ENCODE peak calls at places on chromosomes 7 and 10, in four cellular contexts. V, F, R and K are unnamed samples. For H3K27me3, the result is how much of the 10 kb centered on the place peaks cover.

GRCh38 chr7:46508541-46508940 is 587.5 kb upstream of the IGFBP3 start:
- DNase-seq in F (no peak), V (no peak), R (no peak), K (no peak)

GRCh38 chr7:2312272-2312929 is 1.8 kb downstream of the SNX8 start:
- DNase-seq in F (no peak), R (no peak), V (no peak), K (no peak)

GRCh38 chr10:46282460-46283216 is 4.2 kb upstream of the ANTXRL start:
- DNase-seq in V (peak), F (peak), R (peak), K (peak)

GRCh38 chr7:15219758-15220157 is 317.2 kb upstream of the DGKB start:
- DNase-seq in F (no peak), V (no peak), R (no peak), K (no peak)

GRCh38 chr7:76371396-76371795 is 12.6 kb upstream of the YWHAG start:
- DNase-seq in F (no peak), V (no peak), R (no peak), K (no peak)

GRCh38 chr7:112868609-112869008 is 78.4 kb upstream of the TMEM168 start:
- DNase-seq in V (no peak), F (no peak), R (no peak), K (no peak)

GRCh38 chr10:5211696-5212095 is 15.1 kb downstream of the AKR1C4 start:
- DNase-seq in V (no peak), F (no peak), R (no peak), K (no peak)

GRCh38 chr10:46560381-46560780 is 3.9 kb upstream of the GPRIN2 start:
- DNase-seq in V (no peak), R (no peak), F (peak), K (no peak)

GRCh38 chr10:61166065-61166464 is 222.1 kb upstream of the RHOBTB1 start:
- DNase-seq in F (no peak), R (no peak), V (no peak), K (no peak)

GRCh38 chr10:43235070-43235900 is 31.6 kb downstream of the RASGEF1A start:
- DNase-seq in F (no peak), V (no peak), R (no peak), K (no peak)

GRCh38 chr10:122568551-122568950 is 8.0 kb downstream of the DMBT1 start:
- DNase-seq in F (no peak), V (no peak), R (no peak), K (no peak)

GRCh38 chr7:111329367-111330234 is 232.7 kb downstream of the IMMP2L start:
- DNase-seq in R (no peak), F (no peak), V (no peak), K (no peak)

GRCh38 chr7:123769371-123769770 is 20.6 kb upstream of the WASL start:
- DNase-seq in R (peak), F (peak), V (no peak), K (peak)

GRCh38 chr10:71597821-71598498 is 121.6 kb downstream of the C10orf105 start:
- DNase-seq in R (no peak), F (no peak), V (no peak), K (no peak)

GRCh38 chr10:90604636-90605035 is 253.2 kb downstream of the HTR7 start:
- DNase-seq in R (peak), F (no peak), V (no peak), K (no peak)

GRCh38 chr7:113891828-113892227 is 27.0 kb downstream of the PPP1R3A start:
- DNase-seq in R (peak), F (no peak), V (no peak), K (peak)

GRCh38 chr7:157602581-157602980 is 265.8 kb downstream of the DNAJB6 start:
- DNase-seq in V (no peak), F (no peak), R (no peak), K (no peak)

GRCh38 chr7:140416560-140416959 is 12.7 kb downstream of the RAB19 start:
- DNase-seq in V (no peak), R (no peak), F (no peak), K (no peak)

GRCh38 chr7:144827581-144828139 is 8.2 kb downstream of the TPK1 start:
- DNase-seq in R (peak), V (peak), F (no peak), K (peak)

GRCh38 chr7:22109761-22110160 is 164.1 kb upstream of the CDCA7L start:
- DNase-seq in V (peak), F (peak), R (no peak), K (peak)

GRCh38 chr7:156684661-156685060 is 44.1 kb downstream of the RNF32 start:
- DNase-seq in F (no peak), R (no peak), V (no peak), K (no peak)

GRCh38 chr7:134854816-134855215 is 75.4 kb downstream of the CALD1 start:
- DNase-seq in R (no peak), F (no peak), V (no peak), K (no peak)

GRCh38 chr10:61021926-61022325 is 77.9 kb upstream of the RHOBTB1 start:
- DNase-seq in V (no peak), R (no peak), F (no peak), K (no peak)

GRCh38 chr10:11205026-11205772 is 187.5 kb downstream of the CELF2 start:
- DNase-seq in V (peak), F (no peak), R (no peak), K (no peak)

GRCh38 chr10:35005868-35006267 is 84.3 kb downstream of the CUL2 start:
- DNase-seq in F (no peak), V (no peak), R (peak), K (peak)

GRCh38 chr10:35328404-35329037 is 7.8 kb upstream of the CCNY start:
- DNase-seq in R (peak), F (no peak), V (no peak), K (peak)

GRCh38 chr10:111821876-111822275 is 361.7 kb downstream of the GPAM start:
- DNase-seq in R (no peak), V (no peak), F (no peak), K (no peak)

GRCh38 chr10:102537367-102537766 is 33.6 kb downstream of the SUFU start:
- DNase-seq in V (no peak), R (no peak), F (no peak), K (no peak)

GRCh38 chr10:54284526-54285193 is 516.4 kb downstream of the PCDH15 start:
- DNase-seq in F (no peak), V (no peak), R (peak), K (no peak)

GRCh38 chr10:18406136-18406535 is 245.3 kb downstream of the NSUN6 start:
- DNase-seq in R (no peak), F (no peak), V (no peak), K (no peak)

GRCh38 chr7:34133983-34134782 is 228.8 kb downstream of the BMPER start:
- DNase-seq in F (peak), V (peak), R (peak), K (peak)

GRCh38 chr10:24901686-24902399 is 50.6 kb downstream of the PRTFDC1 start:
- DNase-seq in R (peak), F (peak), V (peak), K (peak)

GRCh38 chr7:35819310-35819709 is 18.5 kb downstream of the SEPTIN7 start:
- DNase-seq in V (no peak), R (no peak), F (no peak), K (no peak)

GRCh38 chr10:101193210-101193609 is 36.1 kb downstream of the LBX1 start:
- DNase-seq in R (no peak), F (no peak), V (no peak), K (no peak)

GRCh38 chr10:101188942-101189341 is 40.3 kb downstream of the LBX1 start:
- DNase-seq in R (no peak), F (no peak), V (no peak), K (no peak)

GRCh38 chr10:101189461-101190401 is 39.5 kb downstream of the LBX1 start:
- DNase-seq in F (no peak), R (no peak), V (no peak), K (no peak)
- H3K27me3 ChIP-seq in F (half or more), R (under half), V (under half), K (under half)

DNA sequence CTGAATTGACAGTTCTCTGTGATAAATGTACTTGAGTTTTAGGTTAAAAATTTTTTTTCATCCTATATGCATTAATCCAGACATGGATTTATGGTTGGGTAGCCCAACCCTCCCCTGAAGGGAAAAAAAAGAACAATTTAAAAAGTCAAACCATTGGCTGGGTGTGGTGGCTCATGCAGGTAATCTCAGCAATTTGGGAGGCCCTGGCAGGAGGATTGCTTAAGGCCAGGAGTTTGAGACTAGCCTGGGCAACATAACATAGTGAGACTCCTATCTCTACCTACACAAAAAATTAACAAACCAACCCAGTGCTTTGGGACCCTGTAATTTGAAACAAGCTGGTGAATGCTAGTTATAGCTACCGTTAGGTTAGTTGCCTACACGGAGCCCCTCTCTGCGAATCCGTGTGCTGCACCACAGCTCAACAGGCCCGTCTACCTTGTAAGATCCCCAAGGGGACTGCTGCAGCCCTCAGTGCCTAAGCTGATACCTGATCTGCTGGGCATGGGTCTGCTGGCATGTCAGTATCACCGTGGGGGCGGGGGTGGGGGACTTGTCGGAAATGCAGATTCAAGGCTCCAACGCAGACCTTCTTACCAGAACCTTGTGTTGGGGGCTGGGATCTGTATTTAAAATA is 32.8 kb downstream of the TSPAN14 start:
- DNase-seq in R (no peak), F (peak), V (no peak), K (no peak)
- H3K4me3 ChIP-seq in R (no peak), F (no peak), V (no peak), K (no peak)

GRCh38 chr7:106010331-106010730 is 47.3 kb downstream of the CDHR3 start:
- DNase-seq in R (peak), V (no peak), F (no peak), K (no peak)

GRCh38 chr7:106006906-106007305 is 43.8 kb downstream of the CDHR3 start:
- DNase-seq in V (no peak), R (no peak), F (no peak), K (no peak)

GRCh38 chr7:106012184-106012583 is 49.1 kb downstream of the CDHR3 start:
- DNase-seq in V (no peak), R (no peak), F (no peak), K (no peak)

GRCh38 chr7:106010866-106011265 is 47.8 kb downstream of the CDHR3 start:
- DNase-seq in V (no peak), F (no peak), R (peak), K (peak)

GRCh38 chr7:106009511-106010226 is 46.6 kb downstream of the CDHR3 start:
- DNase-seq in F (peak), V (peak), R (peak), K (peak)
- TF ChIP-seq CTCF in F (peak), V (peak), R (peak), K (peak)

GRCh38 chr7:98679741-98680140 is 62.7 kb downstream of the NPTX2 start:
- DNase-seq in R (no peak), F (no peak), V (no peak), K (no peak)
- H3K27me3 ChIP-seq in R (under half), F (under half), V (under half), K (under half)

GRCh38 chr7:127789031-127789430 is 137.0 kb downstream of the SND1 start:
- DNase-seq in R (no peak), F (no peak), V (no peak), K (no peak)
- H3K4me3 ChIP-seq in R (no peak), F (no peak), V (no peak), K (no peak)

GRCh38 chr7:1226155-1226901 is 6.3 kb upstream of the UNCX start:
- DNase-seq in R (no peak), F (no peak), V (peak), K (no peak)

GRCh38 chr7:1225462-1226154 is 7.1 kb upstream of the UNCX start:
- DNase-seq in F (no peak), V (peak), R (no peak), K (no peak)

GRCh38 chr7:1224093-1224702 is 8.5 kb upstream of the UNCX start:
- DNase-seq in F (no peak), R (no peak), V (peak), K (no peak)

GRCh38 chr7:1220958-1221745 is 11.5 kb upstream of the UNCX start:
- DNase-seq in V (peak), F (no peak), R (no peak), K (no peak)

DNA sequence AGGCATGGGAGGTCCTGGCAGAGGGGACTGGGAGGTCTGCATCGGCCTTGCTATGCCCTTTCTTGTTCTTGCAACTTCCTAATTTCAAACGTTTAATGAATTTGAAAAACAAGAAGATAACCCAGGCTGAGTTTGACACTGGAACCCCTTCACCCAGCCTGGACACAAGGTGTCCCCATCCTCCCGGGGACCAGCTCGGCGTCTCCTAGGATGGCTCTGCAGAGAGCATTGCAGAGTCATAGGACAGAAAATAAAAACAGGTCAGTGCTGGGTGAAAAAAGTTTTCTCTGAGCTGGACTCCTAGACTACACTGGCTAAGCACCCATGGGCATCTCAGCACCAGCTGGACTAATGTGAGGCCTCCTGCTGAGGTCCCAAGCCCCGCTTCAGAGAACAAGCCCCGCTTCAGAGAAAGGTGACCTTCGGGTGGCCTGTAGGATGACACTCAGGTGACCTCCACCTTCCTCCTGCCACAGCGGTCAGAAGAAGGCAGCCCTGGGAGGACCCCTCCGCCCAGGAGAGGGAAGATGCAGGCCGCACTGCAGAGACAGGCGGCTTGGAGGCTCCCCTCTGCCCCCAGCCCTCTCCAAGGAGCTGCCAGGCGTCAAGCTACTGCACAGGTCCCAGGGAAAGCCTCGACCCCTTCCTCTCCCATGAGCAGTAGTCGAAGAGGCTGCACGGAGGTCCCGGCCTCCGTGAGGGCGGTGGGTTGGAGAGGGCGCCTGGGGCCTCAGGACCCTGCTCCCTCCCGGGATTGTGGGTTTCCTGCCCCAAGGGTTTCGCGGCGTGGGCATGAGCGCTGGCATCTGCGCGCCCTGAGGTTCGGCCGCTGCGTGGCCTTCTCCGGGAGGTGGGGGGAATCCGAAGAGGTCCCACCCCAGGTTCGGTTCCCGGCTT is 9.2 kb upstream of the UNCX start:
- DNase-seq in F (no peak), R (no peak), V (peak), K (no peak)
- TF ChIP-seq CTCF in F (no peak), R (no peak), V (peak), K (no peak)

GRCh38 chr7:39313376-39313775 is 252.8 kb upstream of the YAE1 start:
- DNase-seq in R (no peak), V (no peak), F (no peak), K (no peak)
- H3K27me3 ChIP-seq in R (under half), V (under half), F (under half), K (under half)

GRCh38 chr7:151225948-151226510 is 976 bp downstream of the ABCF2 start:
- DNase-seq in V (no peak), F (no peak), R (no peak), K (no peak)

GRCh38 chr7:151226875-151227782 is at the start of gene ABCF2:
- DNase-seq in V (peak), F (peak), R (peak), K (peak)

GRCh38 chr7:151228024-151228866 is 1.2 kb upstream of the ABCF2 start:
- DNase-seq in V (no peak), F (no peak), R (no peak), K (no peak)

GRCh38 chr7:151229249-151229648 is 2.2 kb upstream of the ABCF2 start:
- DNase-seq in R (no peak), V (no peak), F (no peak), K (no peak)

DNA sequence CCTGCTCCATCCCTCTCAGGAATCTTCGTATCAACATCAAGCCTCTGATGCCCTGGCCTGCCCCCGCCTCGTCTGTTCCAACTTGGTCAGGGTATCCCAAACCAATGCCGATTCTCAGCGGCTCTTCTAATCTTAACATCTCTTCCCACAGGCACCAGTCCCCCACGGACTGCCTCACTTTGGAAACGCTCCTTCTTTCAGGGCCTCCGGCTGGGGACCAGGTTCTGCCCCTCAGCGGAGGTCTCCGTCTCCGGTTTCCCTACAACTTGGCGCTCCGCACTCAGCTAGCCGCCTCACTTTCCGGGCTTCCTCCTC is 488 bp downstream of the ABCF2 start:
- DNase-seq in R (no peak), F (no peak), V (no peak), K (no peak)
- H3K4me3 ChIP-seq in R (peak), F (peak), V (peak), K (peak)

GRCh38 chr7:30702200-30702599 is 19.9 kb upstream of the CRHR2 start:
- DNase-seq in R (no peak), F (no peak), V (no peak), K (no peak)
- TF ChIP-seq CTCF in R (no peak), F (no peak), V (peak), K (peak)

DNA sequence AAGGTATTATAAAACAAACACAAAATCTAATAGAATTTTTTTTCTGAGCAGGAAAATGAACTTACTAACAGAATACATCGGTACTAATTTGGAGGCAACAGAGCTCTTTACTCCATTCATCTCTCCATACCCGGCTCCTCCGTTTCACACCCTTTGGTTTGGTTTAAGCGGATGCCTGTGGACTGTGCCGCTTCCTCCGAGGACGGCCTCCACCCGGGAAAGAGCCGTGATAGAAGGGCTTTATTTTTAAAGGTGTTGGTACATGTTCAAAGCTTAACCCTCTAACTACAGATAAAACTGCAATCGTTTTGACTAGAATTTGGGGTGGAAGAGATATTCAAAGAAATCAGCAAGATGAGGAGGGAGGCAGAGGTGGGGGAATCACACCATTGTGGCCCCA is 1.9 kb downstream of the VIPR2 start:
- DNase-seq in R (no peak), F (no peak), V (no peak), K (no peak)
- H3K27me3 ChIP-seq in R (under half), F (half or more), V (half or more), K (under half)